ENCODE peak calls at places on chromosomes 4 and X, in five cellular contexts. One of them, this sample, is unnamed.

GRCh38 chr4:2243682-2244380 is 1.9 kb upstream of the HAUS3 start:
- DNase-seq in A549: peak; percentile 15
- DNase-seq in K562: no peak
- DNase-seq in GM23338: no peak
- DNase-seq in HepG2: peak; percentile 18
- DNase-seq in this sample: no peak

GRCh38 chrX:18354369-18355329 is at the start of gene SCML2:
- DNase-seq in HepG2: peak; percentile 5
- DNase-seq in GM23338: peak; percentile 39
- DNase-seq in A549: peak; percentile 21
- DNase-seq in K562: peak; percentile 74
- DNase-seq in this sample: peak; percentile 71

GRCh38 chr4:54543088-54543795 is 114.5 kb upstream of the KIT start:
- DNase-seq in A549: no peak
- DNase-seq in K562: no peak
- DNase-seq in GM23338: no peak
- DNase-seq in HepG2: no peak
- DNase-seq in this sample: no peak

GRCh38 chrX:57266275-57266674 is 20.2 kb upstream of the FAAH2 start:
- DNase-seq in GM23338: no peak
- DNase-seq in A549: no peak
- DNase-seq in HepG2: no peak
- DNase-seq in K562: no peak
- DNase-seq in this sample: no peak

GRCh38 chr4:81421346-81422218 is 50.1 kb downstream of the RASGEF1B start:
- DNase-seq in HepG2: no peak
- DNase-seq in A549: no peak
- DNase-seq in K562: peak; percentile 79
- DNase-seq in GM23338: peak; percentile 39
- DNase-seq in this sample: peak; percentile 21

GRCh38 chr4:120001850-120002249 is 64.8 kb downstream of the MAD2L1 start:
- DNase-seq in K562: no peak
- DNase-seq in HepG2: no peak
- DNase-seq in GM23338: no peak
- DNase-seq in A549: no peak
- DNase-seq in this sample: no peak

GRCh38 chr4:159051245-159052071 is 51.4 kb upstream of the RAPGEF2 start:
- DNase-seq in A549: no peak
- DNase-seq in GM23338: peak; percentile 53
- DNase-seq in HepG2: no peak
- DNase-seq in K562: no peak
- DNase-seq in this sample: no peak

GRCh38 chrX:48798318-48798717 is 3.5 kb upstream of the HDAC6 start:
- DNase-seq in A549: no peak
- DNase-seq in HepG2: no peak
- DNase-seq in GM23338: no peak
- DNase-seq in K562: no peak
- DNase-seq in this sample: no peak

GRCh38 chr4:164937576-164938270 is 39.7 kb downstream of the TRIM61 start:
- DNase-seq in GM23338: peak; percentile 60
- DNase-seq in A549: no peak
- DNase-seq in K562: no peak
- DNase-seq in HepG2: peak; percentile 12
- DNase-seq in this sample: peak; percentile 61

GRCh38 chr4:2047031-2047660 is 12.0 kb upstream of the NAT8L start:
- DNase-seq in K562: no peak
- DNase-seq in GM23338: no peak
- DNase-seq in A549: no peak
- DNase-seq in HepG2: no peak
- DNase-seq in this sample: no peak

GRCh38 chr4:184441461-184442392 is 32.6 kb downstream of the IRF2 start:
- DNase-seq in HepG2: no peak
- DNase-seq in A549: no peak
- DNase-seq in GM23338: peak; percentile 62
- DNase-seq in K562: no peak
- DNase-seq in this sample: no peak

GRCh38 chr4:27360651-27361347 is 500.2 kb downstream of the STIM2 start:
- DNase-seq in GM23338: peak; percentile 29
- DNase-seq in HepG2: no peak
- DNase-seq in A549: no peak
- DNase-seq in K562: no peak
- DNase-seq in this sample: peak; percentile 78

DNA sequence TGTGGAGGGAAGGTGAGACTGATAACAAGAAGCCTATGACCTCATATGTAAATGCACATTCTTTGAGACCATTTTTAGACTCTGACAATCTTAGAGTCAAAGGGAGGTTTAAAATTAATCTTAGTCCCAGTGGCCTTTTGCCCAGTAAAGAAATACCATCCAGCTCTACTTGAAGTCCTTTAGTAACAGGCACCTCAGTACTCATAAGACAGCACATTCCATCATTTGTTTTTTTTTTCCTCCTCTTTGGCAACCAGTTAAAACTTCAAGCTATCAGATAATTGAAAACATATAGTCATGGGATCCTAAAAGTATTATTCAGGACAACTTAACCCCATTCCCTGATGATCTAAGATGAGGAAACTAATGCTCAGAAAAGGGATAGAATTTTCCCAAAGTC is 4.6 kb downstream of the EDA2R start:
- DNase-seq in GM23338: no peak
- DNase-seq in K562: no peak
- DNase-seq in HepG2: no peak
- DNase-seq in A549: no peak
- DNase-seq in this sample: no peak
- H3K4me2 ChIP-seq in GM23338: no peak overlapping the region
- H3K4me2 ChIP-seq in K562: no peak overlapping the region
- H3K4me2 ChIP-seq in HepG2: no peak overlapping the region
- H3K4me2 ChIP-seq in A549: peak overlapping the region; percentile 91
- H3K4me2 ChIP-seq in this sample: no peak overlapping the region

GRCh38 chrX:1327651-1328304 is 8.8 kb upstream of the IL3RA start:
- DNase-seq in K562: no peak
- DNase-seq in HepG2: no peak
- DNase-seq in GM23338: no peak
- DNase-seq in A549: no peak
- DNase-seq in this sample: no peak
- H3K4me2 ChIP-seq in K562: no peak overlapping the region
- H3K4me2 ChIP-seq in HepG2: no peak overlapping the region
- H3K4me2 ChIP-seq in GM23338: no peak overlapping the region
- H3K4me2 ChIP-seq in A549: peak overlapping the region; percentile 19
- H3K4me2 ChIP-seq in this sample: no peak overlapping the region

GRCh38 chr4:996030-996993 is 3.1 kb upstream of the SLC26A1 start:
- DNase-seq in A549: no peak
- DNase-seq in K562: peak; percentile 66
- DNase-seq in HepG2: no peak
- DNase-seq in GM23338: no peak
- DNase-seq in this sample: no peak
- H3K4me2 ChIP-seq in A549: peak overlapping the region; percentile 86
- H3K4me2 ChIP-seq in K562: peak overlapping the region; percentile 77
- H3K4me2 ChIP-seq in HepG2: peak overlapping the region; percentile 85
- H3K4me2 ChIP-seq in GM23338: peak overlapping the region; percentile 80
- H3K4me2 ChIP-seq in this sample: peak overlapping the region; percentile 95

DNA sequence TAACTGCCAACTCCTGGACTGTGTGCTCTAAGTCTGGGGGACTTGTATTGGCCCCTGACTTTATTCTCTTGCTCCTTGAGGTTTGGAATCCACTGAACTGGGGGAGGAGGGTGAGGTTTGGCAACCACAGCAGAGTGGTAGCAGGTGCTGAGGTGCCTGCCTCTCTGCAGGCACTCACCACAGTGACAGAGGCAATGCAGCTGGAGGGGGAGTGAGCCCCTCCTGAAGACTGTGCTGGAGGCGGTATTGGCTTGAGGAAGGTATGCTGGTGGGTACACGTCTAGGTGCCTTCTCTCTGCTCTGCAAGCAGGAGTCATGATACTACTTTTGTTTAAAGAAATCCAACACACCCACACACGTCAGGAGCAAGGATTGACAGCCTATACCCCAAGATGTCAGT is 24.6 kb downstream of the CFAP299 start:
- DNase-seq in GM23338: peak; percentile 10
- DNase-seq in HepG2: no peak
- DNase-seq in A549: no peak
- DNase-seq in K562: no peak
- DNase-seq in this sample: no peak
- H3K4me2 ChIP-seq in GM23338: peak overlapping the region; percentile 15
- H3K4me2 ChIP-seq in HepG2: no peak overlapping the region
- H3K4me2 ChIP-seq in A549: no peak overlapping the region
- H3K4me2 ChIP-seq in K562: no peak overlapping the region
- H3K4me2 ChIP-seq in this sample: no peak overlapping the region

GRCh38 chr4:86544313-86544966 is 49.7 kb upstream of the PTPN13 start:
- DNase-seq in HepG2: no peak
- DNase-seq in A549: no peak
- DNase-seq in GM23338: no peak
- DNase-seq in K562: no peak
- DNase-seq in this sample: no peak
- H3K4me2 ChIP-seq in HepG2: no peak overlapping the region
- H3K4me2 ChIP-seq in A549: no peak overlapping the region
- H3K4me2 ChIP-seq in GM23338: no peak overlapping the region
- H3K4me2 ChIP-seq in K562: no peak overlapping the region
- H3K4me2 ChIP-seq in this sample: peak overlapping the region; percentile 68

GRCh38 chr4:4852591-4853362 is 6.7 kb upstream of the MSX1 start:
- DNase-seq in HepG2: no peak
- DNase-seq in A549: no peak
- DNase-seq in GM23338: peak; percentile 84
- DNase-seq in K562: peak; percentile 44
- DNase-seq in this sample: peak; percentile 81

GRCh38 chr4:4854649-4855292 is 4.7 kb upstream of the MSX1 start:
- DNase-seq in HepG2: no peak
- DNase-seq in K562: no peak
- DNase-seq in GM23338: peak; percentile 36
- DNase-seq in A549: no peak
- DNase-seq in this sample: peak; percentile 71

GRCh38 chr4:4855293-4856070 is 4.0 kb upstream of the MSX1 start:
- DNase-seq in HepG2: no peak
- DNase-seq in K562: no peak
- DNase-seq in GM23338: peak; percentile 36
- DNase-seq in A549: no peak
- DNase-seq in this sample: peak; percentile 49

GRCh38 chr4:4853371-4853823 is 6.1 kb upstream of the MSX1 start:
- DNase-seq in GM23338: peak; percentile 26
- DNase-seq in A549: no peak
- DNase-seq in HepG2: no peak
- DNase-seq in K562: no peak
- DNase-seq in this sample: peak; percentile 25

DNA sequence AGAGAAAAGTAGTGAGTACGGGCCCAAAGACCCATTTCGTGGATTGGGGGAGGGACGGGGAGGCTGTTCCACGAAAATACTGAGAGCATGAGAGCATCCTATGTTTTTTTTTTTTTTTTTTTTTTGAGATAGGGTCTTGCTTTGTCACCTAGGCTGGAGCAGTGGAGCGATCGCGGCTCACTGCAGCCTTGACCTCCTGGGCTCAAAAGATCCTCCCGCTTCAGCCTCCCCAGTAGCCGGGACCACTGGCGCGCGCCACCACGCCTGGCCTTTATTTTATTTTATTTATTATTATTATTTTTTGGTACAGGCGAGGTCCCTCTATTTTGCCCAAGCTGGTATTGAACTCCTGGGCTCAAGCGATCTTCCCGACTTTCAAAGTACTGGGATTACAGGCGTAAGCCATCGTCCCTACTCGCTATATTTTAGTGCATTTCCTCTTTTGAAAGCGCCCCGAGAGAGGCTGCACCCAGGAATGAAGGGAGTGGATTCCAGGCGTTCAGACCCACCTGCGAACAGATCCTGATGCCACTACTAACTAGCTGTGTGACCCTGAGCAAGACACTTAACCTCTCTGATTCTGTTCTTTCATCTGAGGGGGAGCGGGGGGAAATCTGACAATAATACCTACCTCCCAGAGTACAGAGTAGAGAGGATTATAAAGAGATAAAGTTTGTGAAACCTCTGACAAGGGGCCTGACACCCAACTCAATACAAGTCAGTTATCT is 5.4 kb upstream of the MSX1 start:
- DNase-seq in GM23338: no peak
- DNase-seq in HepG2: no peak
- DNase-seq in A549: no peak
- DNase-seq in K562: no peak
- DNase-seq in this sample: no peak
- H3K4me2 ChIP-seq in GM23338: peak overlapping the region; percentile 76
- H3K4me2 ChIP-seq in HepG2: no peak overlapping the region
- H3K4me2 ChIP-seq in A549: no peak overlapping the region
- H3K4me2 ChIP-seq in K562: no peak overlapping the region
- H3K4me2 ChIP-seq in this sample: peak overlapping the region; percentile 67

DNA sequence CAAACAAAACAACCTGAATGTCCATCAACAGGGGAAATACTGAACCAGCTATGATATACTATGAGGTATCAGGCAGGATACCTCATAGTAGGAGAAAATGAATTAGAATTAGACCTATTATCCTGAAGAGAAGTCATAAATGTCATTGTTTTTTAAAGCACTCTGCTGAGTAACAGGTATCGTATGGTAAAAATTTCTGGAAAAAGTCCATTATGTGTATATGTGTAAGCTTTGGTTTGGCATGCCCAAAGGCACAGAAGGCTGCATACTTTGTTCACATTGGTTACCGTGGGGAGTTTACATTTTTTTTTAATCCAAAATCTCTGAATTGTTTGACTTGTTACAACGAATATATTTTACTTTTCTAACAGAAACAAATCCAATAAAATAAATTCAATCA is 70.5 kb downstream of the RPS3A start:
- DNase-seq in GM23338: no peak
- DNase-seq in A549: no peak
- DNase-seq in K562: no peak
- DNase-seq in HepG2: no peak
- DNase-seq in this sample: no peak
- H3K4me2 ChIP-seq in GM23338: no peak overlapping the region
- H3K4me2 ChIP-seq in A549: no peak overlapping the region
- H3K4me2 ChIP-seq in K562: no peak overlapping the region
- H3K4me2 ChIP-seq in HepG2: no peak overlapping the region
- H3K4me2 ChIP-seq in this sample: peak overlapping the region; percentile 23

GRCh38 chr4:102829803-102830202 is 2.5 kb upstream of the UBE2D3 start:
- DNase-seq in A549: no peak
- DNase-seq in HepG2: no peak
- DNase-seq in GM23338: no peak
- DNase-seq in K562: no peak
- DNase-seq in this sample: no peak
- H3K4me2 ChIP-seq in A549: peak overlapping the region; percentile 74
- H3K4me2 ChIP-seq in HepG2: no peak overlapping the region
- H3K4me2 ChIP-seq in GM23338: peak overlapping the region; percentile 72
- H3K4me2 ChIP-seq in K562: peak overlapping the region; percentile 95
- H3K4me2 ChIP-seq in this sample: no peak overlapping the region

GRCh38 chrX:144730486-144730885 is 516.8 kb upstream of the SPANXN1 start:
- DNase-seq in A549: no peak
- DNase-seq in K562: no peak
- DNase-seq in HepG2: no peak
- DNase-seq in GM23338: no peak
- DNase-seq in this sample: no peak
- H3K4me2 ChIP-seq in A549: no peak overlapping the region
- H3K4me2 ChIP-seq in K562: no peak overlapping the region
- H3K4me2 ChIP-seq in HepG2: no peak overlapping the region
- H3K4me2 ChIP-seq in GM23338: no peak overlapping the region
- H3K4me2 ChIP-seq in this sample: no peak overlapping the region

This sample was measured in neural progenitor cell.